ENCODE peak calls at places on chromosomes 4 and X, in nine cellular contexts. N, F, P, S, R, H, W, B and L are unnamed samples.

GRCh38 chrX:97452283-97452682 is 568.6 kb downstream of the RPA4 start:
- DNase-seq in H (no peak), W (no peak), S (no peak), R (no peak), N (no peak), B (no peak), P (no peak), F (no peak), L (no peak)

GRCh38 chr4:186693159-186693815 is 30.4 kb downstream of the FAT1 start:
- DNase-seq in H (no peak), S (peak), P (peak), N (no peak), B (no peak), R (peak), F (no peak), W (peak), L (peak)

GRCh38 chr4:146949559-146949958 is 3.9 kb upstream of the TTC29 start:
- DNase-seq in N (no peak), B (no peak), R (no peak), S (no peak), W (no peak), F (no peak), H (no peak), P (no peak), L (no peak)

GRCh38 chrX:96182366-96182765 is 502.3 kb upstream of the DIAPH2 start:
- DNase-seq in H (no peak), N (peak), B (peak), P (peak), W (no peak), F (no peak), S (peak), R (peak), L (no peak)

GRCh38 chr4:143391895-143392294 is 55.2 kb downstream of the GAB1 start:
- DNase-seq in N (no peak), B (no peak), S (peak), H (no peak), F (no peak), W (no peak), P (peak), R (no peak), L (no peak)

GRCh38 chr4:100189820-100190642 is at the start of gene DDIT4L:
- DNase-seq in W (peak), H (peak), F (peak), R (peak), S (peak), N (peak), P (peak), B (peak), L (peak)

GRCh38 chrX:54063361-54063760 is 19.1 kb upstream of the PHF8 start:
- DNase-seq in S (no peak), B (no peak), H (no peak), W (no peak), R (no peak), F (no peak), P (no peak), N (no peak), L (no peak)

GRCh38 chr4:25862411-25863346 is at the start of gene SEL1L3:
- DNase-seq in P (no peak), R (peak), B (peak), W (peak), H (peak), F (peak), N (no peak), S (no peak), L (peak)

GRCh38 chr4:30720021-30720655 is at the start of gene PCDH7:
- DNase-seq in W (peak), B (peak), P (peak), F (no peak), N (peak), R (peak), S (no peak), H (peak), L (peak)

GRCh38 chrX:30023451-30023850 is 191.9 kb upstream of the MAGEB2 start:
- DNase-seq in R (no peak), S (peak), N (no peak), P (peak), B (no peak), F (no peak), W (no peak), H (no peak), L (no peak)

GRCh38 chrX:28324306-28324705 is 262.9 kb upstream of the IL1RAPL1 start:
- DNase-seq in F (no peak), W (no peak), P (no peak), B (no peak), H (no peak), S (no peak), N (no peak), R (no peak), L (no peak)

GRCh38 chr4:96194993-96195392 is 355.1 kb downstream of the PDHA2 start:
- DNase-seq in H (no peak), W (no peak), B (no peak), N (no peak), P (peak), F (no peak), S (no peak), R (no peak), L (no peak)

GRCh38 chr4:124970011-124970410 is 257.5 kb upstream of the ANKRD50 start:
- DNase-seq in R (no peak), F (no peak), S (peak), B (no peak), N (no peak), H (no peak), P (peak), W (no peak), L (no peak)

GRCh38 chr4:153649572-153649991 is 34.5 kb upstream of the TLR2 start:
- DNase-seq in B (peak), S (peak), F (no peak), R (peak), P (peak), W (no peak), H (peak), N (no peak), L (no peak)

GRCh38 chr4:6526696-6527095 is 48.3 kb upstream of the MAN2B2 start:
- DNase-seq in N (no peak), F (no peak), B (peak), S (no peak), P (no peak), H (no peak), R (no peak), W (no peak), L (no peak)

GRCh38 chr4:5051210-5051691 is at the start of gene STK32B:
- DNase-seq in F (peak), S (peak), W (peak), R (peak), H (peak), P (peak), B (peak), N (peak), L (peak)
- TF ChIP-seq CTCF in F (no peak), S (peak), W (no peak), R (no peak), H (no peak), P (no peak), B (no peak), N (no peak), L (no peak)

GRCh38 chr4:188971125-188971524 is 831.9 kb downstream of the TRIML1 start:
- DNase-seq in N (no peak), H (no peak), R (peak), S (peak), P (no peak), W (no peak), F (no peak), B (no peak), L (no peak)
- TF ChIP-seq CTCF in N (peak), H (no peak), R (peak), S (peak), P (no peak), W (no peak), F (peak), B (no peak), L (no peak)

GRCh38 chr4:4727536-4727935 is 131.9 kb upstream of the MSX1 start:
- DNase-seq in W (no peak), F (no peak), N (no peak), R (no peak), P (no peak), H (no peak), S (peak), B (no peak), L (no peak)

GRCh38 chr4:4720671-4721070 is 138.8 kb upstream of the MSX1 start:
- DNase-seq in W (no peak), R (no peak), N (no peak), F (no peak), P (no peak), S (no peak), H (no peak), B (no peak), L (no peak)

GRCh38 chr4:4721636-4722035 is 137.8 kb upstream of the MSX1 start:
- DNase-seq in N (no peak), B (no peak), R (no peak), S (no peak), H (no peak), W (no peak), P (no peak), F (no peak), L (no peak)

GRCh38 chr4:4730214-4730613 is 129.3 kb upstream of the MSX1 start:
- DNase-seq in S (peak), F (no peak), N (no peak), B (no peak), W (no peak), H (no peak), P (no peak), R (no peak), L (no peak)

GRCh38 chr4:4726051-4726450 is 133.4 kb upstream of the MSX1 start:
- DNase-seq in W (no peak), H (no peak), F (no peak), B (no peak), S (no peak), R (no peak), N (no peak), P (no peak), L (no peak)
- TF ChIP-seq CTCF in W (no peak), H (peak), F (peak), B (peak), S (peak), R (no peak), N (peak), P (peak), L (no peak)

DNA sequence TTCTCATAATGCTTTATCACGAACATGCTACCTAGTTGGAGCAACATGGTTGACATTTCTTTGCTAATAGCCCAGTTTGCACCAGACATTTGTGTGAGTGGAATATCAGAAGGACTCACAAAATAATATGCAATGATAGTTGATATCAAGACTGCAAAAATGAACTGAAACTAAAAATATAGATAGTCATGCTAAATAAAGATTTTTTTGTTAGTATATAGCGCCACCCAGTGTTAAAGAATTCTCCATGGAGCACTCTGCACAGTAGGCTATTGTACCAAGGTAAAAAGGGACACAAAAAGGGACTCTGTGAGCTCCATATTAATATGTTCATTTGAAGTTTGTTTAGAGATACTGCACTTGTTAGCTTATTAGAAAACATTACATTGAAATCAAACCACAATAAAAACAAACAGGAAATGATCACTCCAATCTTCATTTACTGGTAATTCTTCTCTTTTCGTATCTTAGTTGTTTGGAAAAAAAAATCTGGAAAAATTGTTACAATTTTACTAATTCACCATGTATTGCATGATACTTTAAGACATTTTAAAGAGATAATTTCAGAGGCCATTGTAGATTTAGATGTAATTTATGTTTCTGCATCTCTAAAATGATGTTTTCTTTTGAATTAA is 1509.6 kb downstream of the ADGRL3 start:
- DNase-seq in F (no peak), P (peak), W (no peak), R (peak), B (no peak), H (peak), S (no peak), N (peak), L (no peak)
- TF ChIP-seq CTCF in F (peak), P (peak), W (no peak), R (peak), B (peak), H (peak), S (no peak), N (peak), L (peak)

GRCh38 chrX:70505451-70505841 is 60.8 kb downstream of the DLG3 start:
- DNase-seq in W (no peak), N (no peak), R (no peak), S (no peak), P (no peak), F (no peak), B (no peak), H (no peak), L (no peak)
- TF ChIP-seq CTCF in W (no peak), N (no peak), R (no peak), S (no peak), P (no peak), F (no peak), B (no peak), H (no peak), L (no peak)

DNA sequence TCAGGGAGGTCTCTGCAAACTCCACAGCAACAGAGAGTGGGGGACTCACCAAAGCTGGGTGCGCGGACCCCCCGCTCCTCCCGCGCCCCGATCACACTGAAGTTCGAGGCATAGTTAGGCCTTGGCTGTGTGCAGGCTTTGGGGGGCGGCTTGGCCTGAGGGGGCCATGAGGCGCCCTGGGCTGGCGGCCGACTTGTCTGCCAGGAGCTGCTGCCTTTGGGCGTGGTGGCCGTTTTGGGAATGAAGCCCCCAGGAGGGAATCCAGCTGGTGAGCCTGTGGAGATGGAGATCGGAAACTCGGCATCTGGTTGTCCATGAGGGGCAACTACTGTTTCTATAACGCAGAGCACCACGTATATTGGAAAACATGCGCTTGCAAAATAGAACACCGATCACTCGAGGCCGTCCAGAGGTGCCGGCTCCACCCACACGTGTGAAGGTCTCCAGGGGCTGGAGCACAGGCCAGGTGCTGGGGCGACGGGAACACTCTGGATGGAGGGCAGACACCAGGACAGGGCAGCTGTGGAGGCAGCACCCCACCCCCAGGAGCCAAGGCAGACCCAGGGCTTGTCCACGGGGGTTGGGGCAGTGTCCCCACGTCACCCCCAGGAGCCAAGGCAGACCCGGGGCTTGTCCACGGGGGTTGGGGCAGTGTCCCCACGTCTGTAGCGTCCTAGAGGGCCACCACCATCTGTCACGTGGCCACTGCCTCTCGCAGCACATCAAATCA is 25.9 kb upstream of the CPLX1 start:
- DNase-seq in B (no peak), N (no peak), H (no peak), W (no peak), F (no peak), R (no peak), S (no peak), P (no peak), L (no peak)
- TF ChIP-seq CTCF in B (no peak), N (no peak), H (no peak), W (no peak), F (no peak), R (no peak), S (no peak), P (no peak), L (no peak)

GRCh38 chrX:85544609-85545008 is 165.1 kb upstream of the POF1B start:
- DNase-seq in F (no peak), B (no peak), H (no peak), S (peak), P (peak), R (peak), N (no peak), W (no peak), L (no peak)
- TF ChIP-seq CTCF in F (peak), B (no peak), H (peak), S (peak), P (peak), R (peak), N (peak), W (peak), L (peak)

GRCh38 chr4:40980318-40980883 is 230.6 kb downstream of the NSUN7 start:
- DNase-seq in W (no peak), B (no peak), F (no peak), R (peak), H (no peak), P (peak), S (peak), N (no peak), L (no peak)

GRCh38 chr4:40972722-40973121 is 223.0 kb downstream of the NSUN7 start:
- DNase-seq in R (no peak), B (no peak), P (no peak), W (no peak), F (no peak), H (no peak), N (no peak), S (no peak), L (no peak)

GRCh38 chr4:40978548-40978947 is 228.8 kb downstream of the NSUN7 start:
- DNase-seq in B (no peak), H (no peak), W (no peak), F (no peak), R (no peak), P (no peak), S (no peak), N (no peak), L (no peak)

GRCh38 chr4:40971346-40971745 is 221.6 kb downstream of the NSUN7 start:
- DNase-seq in N (no peak), F (no peak), W (no peak), B (no peak), R (no peak), H (no peak), P (no peak), S (no peak), L (no peak)

GRCh38 chr4:40976343-40976742 is 226.6 kb downstream of the NSUN7 start:
- DNase-seq in N (peak), S (peak), R (peak), F (no peak), B (peak), H (peak), P (peak), W (peak), L (no peak)
- TF ChIP-seq CTCF in N (peak), S (peak), R (peak), F (peak), B (peak), H (peak), P (peak), W (peak), L (peak)

GRCh38 chr4:2462992-2463762 is 5.7 kb upstream of the RNF4 start:
- DNase-seq in R (no peak), B (no peak), H (no peak), F (no peak), P (no peak), S (no peak), W (no peak), N (no peak), L (no peak)
- TF ChIP-seq CTCF in R (no peak), B (no peak), H (no peak), F (peak), P (no peak), S (no peak), W (no peak), N (no peak), L (no peak)